ENCODE peak calls at places on chromosomes 13 and 19, in eight cellular contexts. One of them, this sample, is unnamed.

GRCh38 chr13:111228262-111229144 is 91.9 kb upstream of the TEX29 start:
- DNase-seq in spleen: no peak
- DNase-seq in fibroblast of pulmonary artery: no peak
- DNase-seq in cardiac fibroblast: peak; percentile 47
- DNase-seq in activated CD8-positive, alpha-beta T cell treated with anti-CD3 and anti-CD28 coated beads, Interleukin-2, amount 10 ng/mL, durations not matched to agents 7 days and 5 days: no peak
- DNase-seq in NCI-H1092: no peak
- DNase-seq in cerebellar nuclear complex: no peak
- DNase-seq in tibial artery: no peak
- DNase-seq in this sample: no peak

GRCh38 chr19:823565-824121 is 1.9 kb upstream of the PLPPR3 start:
- DNase-seq in activated CD8-positive, alpha-beta T cell treated with anti-CD3 and anti-CD28 coated beads, Interleukin-2, amount 10 ng/mL, durations not matched to agents 7 days and 5 days: no peak
- DNase-seq in NCI-H1092: no peak
- DNase-seq in cerebellar nuclear complex: no peak
- DNase-seq in fibroblast of pulmonary artery: no peak
- DNase-seq in cardiac fibroblast: no peak
- DNase-seq in spleen: no peak
- DNase-seq in tibial artery: no peak
- DNase-seq in this sample: no peak

GRCh38 chr19:4575978-4576933 is 16.8 kb upstream of the SEMA6B start:
- DNase-seq in activated CD8-positive, alpha-beta T cell treated with anti-CD3 and anti-CD28 coated beads, Interleukin-2, amount 10 ng/mL, durations not matched to agents 7 days and 5 days: peak; percentile 77
- DNase-seq in spleen: peak; percentile 90
- DNase-seq in NCI-H1092: no peak
- DNase-seq in cerebellar nuclear complex: no peak
- DNase-seq in tibial artery: peak; percentile 51
- DNase-seq in fibroblast of pulmonary artery: peak; percentile 73
- DNase-seq in cardiac fibroblast: peak; percentile 69
- DNase-seq in this sample: no peak

GRCh38 chr19:52897149-52897935 is at the start of gene ZNF320:
- DNase-seq in fibroblast of pulmonary artery: peak; percentile 93
- DNase-seq in cardiac fibroblast: peak; percentile 93
- DNase-seq in tibial artery: peak; percentile 98
- DNase-seq in spleen: peak; percentile 98
- DNase-seq in NCI-H1092: peak; percentile 85
- DNase-seq in activated CD8-positive, alpha-beta T cell treated with anti-CD3 and anti-CD28 coated beads, Interleukin-2, amount 10 ng/mL, durations not matched to agents 7 days and 5 days: peak; percentile 96
- DNase-seq in cerebellar nuclear complex: peak; percentile 86
- DNase-seq in this sample: peak; percentile 67

GRCh38 chr19:35895911-35896642 is 4.3 kb downstream of the NFKBID start:
- DNase-seq in cardiac fibroblast: no peak
- DNase-seq in cerebellar nuclear complex: no peak
- DNase-seq in activated CD8-positive, alpha-beta T cell treated with anti-CD3 and anti-CD28 coated beads, Interleukin-2, amount 10 ng/mL, durations not matched to agents 7 days and 5 days: no peak
- DNase-seq in tibial artery: no peak
- DNase-seq in fibroblast of pulmonary artery: no peak
- DNase-seq in NCI-H1092: no peak
- DNase-seq in spleen: no peak
- DNase-seq in this sample: no peak

GRCh38 chr19:12996542-12997094 is 1.3 kb downstream of the NFIX start:
- DNase-seq in spleen: peak; percentile 75
- DNase-seq in cerebellar nuclear complex: no peak
- DNase-seq in fibroblast of pulmonary artery: peak; percentile 49
- DNase-seq in NCI-H1092: no peak
- DNase-seq in cardiac fibroblast: no peak
- DNase-seq in tibial artery: no peak
- DNase-seq in activated CD8-positive, alpha-beta T cell treated with anti-CD3 and anti-CD28 coated beads, Interleukin-2, amount 10 ng/mL, durations not matched to agents 7 days and 5 days: no peak
- DNase-seq in this sample: no peak

GRCh38 chr19:1000095-1000494 is at the start of gene GRIN3B:
- DNase-seq in cardiac fibroblast: peak; percentile 52
- DNase-seq in spleen: peak; percentile 91
- DNase-seq in cerebellar nuclear complex: no peak
- DNase-seq in NCI-H1092: no peak
- DNase-seq in tibial artery: no peak
- DNase-seq in fibroblast of pulmonary artery: peak; percentile 51
- DNase-seq in activated CD8-positive, alpha-beta T cell treated with anti-CD3 and anti-CD28 coated beads, Interleukin-2, amount 10 ng/mL, durations not matched to agents 7 days and 5 days: peak; percentile 76
- DNase-seq in this sample: no peak

GRCh38 chr13:98305670-98306069 is 128.6 kb upstream of the RNF113B start:
- DNase-seq in cerebellar nuclear complex: no peak
- DNase-seq in fibroblast of pulmonary artery: no peak
- DNase-seq in activated CD8-positive, alpha-beta T cell treated with anti-CD3 and anti-CD28 coated beads, Interleukin-2, amount 10 ng/mL, durations not matched to agents 7 days and 5 days: no peak
- DNase-seq in tibial artery: no peak
- DNase-seq in cardiac fibroblast: no peak
- DNase-seq in NCI-H1092: no peak
- DNase-seq in spleen: no peak
- DNase-seq in this sample: no peak

GRCh38 chr19:51020988-51021651 is 1.6 kb upstream of the KLK10 start:
- DNase-seq in cerebellar nuclear complex: no peak
- DNase-seq in cardiac fibroblast: peak; percentile 65
- DNase-seq in tibial artery: no peak
- DNase-seq in activated CD8-positive, alpha-beta T cell treated with anti-CD3 and anti-CD28 coated beads, Interleukin-2, amount 10 ng/mL, durations not matched to agents 7 days and 5 days: peak; percentile 35
- DNase-seq in fibroblast of pulmonary artery: peak; percentile 69
- DNase-seq in NCI-H1092: no peak
- DNase-seq in spleen: no peak
- DNase-seq in this sample: peak; percentile 11

GRCh38 chr13:33793726-33794125 is 24.2 kb upstream of the RFC3 start:
- DNase-seq in fibroblast of pulmonary artery: no peak
- DNase-seq in NCI-H1092: no peak
- DNase-seq in cerebellar nuclear complex: no peak
- DNase-seq in cardiac fibroblast: no peak
- DNase-seq in activated CD8-positive, alpha-beta T cell treated with anti-CD3 and anti-CD28 coated beads, Interleukin-2, amount 10 ng/mL, durations not matched to agents 7 days and 5 days: no peak
- DNase-seq in spleen: no peak
- DNase-seq in tibial artery: no peak
- DNase-seq in this sample: no peak